ENCODE peak calls at places on chromosomes 6 and 20, in ten cellular contexts. H is stomach, V is SK-N-SH, N is GM23338, X is endothelial cell of umbilical vein, I is suprapubic skin, U is HepG2, D is breast epithelium, P is K562, R is HCT116. J is an unnamed sample.

GRCh38 chr6:137497722-137498463 is 3.7 kb upstream of the OLIG3 start:
- DNase-seq in H (no peak), V (no peak), N (peak), X (no peak), I (no peak), U (no peak), D (no peak), P (no peak), R (no peak), J (no peak)

GRCh38 chr20:34190262-34190661 is 51.0 kb upstream of the ASIP start:
- DNase-seq in H (no peak), V (no peak), N (no peak), X (no peak), I (no peak), U (no peak), D (no peak), P (no peak), R (no peak), J (no peak)

GRCh38 chr6:85372188-85372914 is 77.5 kb upstream of the NT5E start:
- DNase-seq in H (no peak), V (no peak), N (peak), X (peak), I (no peak), U (peak), D (no peak), P (no peak), R (no peak), J (no peak)

GRCh38 chr6:113147544-113147943 is 709.6 kb upstream of the MARCKS start:
- DNase-seq in H (no peak), V (no peak), N (no peak), X (no peak), I (no peak), U (no peak), D (no peak), P (no peak), R (no peak), J (no peak)

GRCh38 chr6:10873374-10873773 is 8.5 kb downstream of the GCM2 start:
- DNase-seq in H (no peak), V (no peak), N (no peak), X (no peak), I (no peak), U (no peak), D (no peak), P (no peak), R (no peak), J (no peak)

GRCh38 chr6:2021713-2022125 is 223.7 kb downstream of the GMDS start:
- DNase-seq in H (peak), V (no peak), N (no peak), X (peak), I (peak), U (no peak), D (peak), P (no peak), R (no peak), J (peak)

GRCh38 chr6:34489229-34489805 is 23.4 kb downstream of the PACSIN1 start:
- DNase-seq in H (no peak), V (no peak), N (no peak), X (no peak), I (no peak), U (no peak), D (no peak), P (no peak), R (no peak), J (no peak)

GRCh38 chr6:132865364-132865763 is 51.0 kb downstream of the RPS12 start:
- DNase-seq in H (no peak), V (no peak), N (no peak), X (no peak), I (no peak), U (no peak), D (no peak), P (no peak), R (no peak), J (no peak)

GRCh38 chr20:20360464-20360863 is 7.4 kb upstream of the INSM1 start:
- DNase-seq in H (peak), V (peak), N (peak), X (peak), I (no peak), U (peak), D (no peak), P (peak), R (peak), J (peak)
- TF ChIP-seq POLR2AphosphoS5 in H (no peak), V (no peak), N (no peak), X (no peak), I (no peak), U (no peak), D (no peak), P (no peak), R (no peak), J (no peak)

DNA sequence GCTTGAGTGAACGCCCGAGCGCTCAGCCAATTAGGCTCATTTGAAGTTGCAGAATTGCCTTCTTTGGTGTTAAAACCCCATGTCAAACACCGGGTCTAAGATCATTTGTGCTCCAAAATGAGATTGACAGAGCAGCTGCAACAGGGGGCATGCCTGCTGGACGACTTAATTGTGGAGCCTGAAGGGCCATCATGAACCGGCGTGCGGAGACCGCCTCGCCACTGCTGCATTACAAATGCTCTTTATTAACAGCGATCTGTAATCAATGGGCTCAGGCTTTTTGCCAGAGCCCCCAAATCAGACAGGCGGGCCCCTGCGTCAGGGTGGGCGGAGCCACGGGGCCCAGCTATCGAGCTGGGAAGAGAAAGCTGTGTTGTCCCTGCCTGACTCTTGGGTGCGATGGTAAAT is 183.2 kb downstream of the SIM1 start:
- DNase-seq in H (no peak), V (peak), N (peak), X (no peak), I (no peak), U (no peak), D (no peak), P (no peak), R (no peak), J (no peak)
- H3K4me3 ChIP-seq in H (no peak), V (peak), N (peak), X (no peak), I (peak), U (no peak), D (peak), P (no peak), R (no peak), J (no peak)

DNA sequence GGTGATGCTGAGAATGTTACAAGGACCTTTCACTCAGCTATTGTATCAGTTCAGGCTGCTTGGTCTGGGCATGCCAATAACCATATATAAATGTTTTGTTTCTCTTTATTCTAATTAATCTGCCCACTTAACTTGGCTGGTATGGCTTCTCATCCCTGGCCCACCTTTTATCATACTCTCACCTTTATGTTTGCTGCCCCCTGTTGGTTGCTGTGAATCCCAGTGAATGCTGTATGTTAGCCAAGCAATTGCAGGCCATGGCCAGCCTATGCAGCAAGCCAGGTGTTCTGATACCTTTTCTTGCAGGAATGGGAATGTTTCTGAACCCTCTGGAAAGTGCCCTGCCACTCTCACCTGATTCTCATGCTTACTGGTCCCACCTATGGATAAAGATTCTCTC is 54.6 kb downstream of the PCSK2 start:
- DNase-seq in H (no peak), V (peak), N (peak), X (no peak), I (no peak), U (peak), D (no peak), P (peak), R (peak), J (no peak)
- TF ChIP-seq CTCF in H (no peak), V (peak), N (peak), X (no peak), I (no peak), U (peak), D (no peak), P (peak), R (peak), J (no peak)

GRCh38 chr20:1860446-1860845 is 34.8 kb upstream of the SIRPA start:
- DNase-seq in H (no peak), V (no peak), N (no peak), X (no peak), I (no peak), U (no peak), D (peak), P (no peak), R (no peak), J (no peak)
- TF ChIP-seq POLR2AphosphoS5 in H (no peak), V (no peak), N (no peak), X (no peak), I (no peak), U (no peak), D (peak), P (no peak), R (no peak), J (no peak)

GRCh38 chr6:43667245-43668150 is 20.1 kb downstream of the MRPS18A start:
- DNase-seq in H (peak), V (peak), N (peak), X (peak), I (peak), U (peak), D (peak), P (peak), R (peak), J (peak)
- H3K4me3 ChIP-seq in H (no peak), V (peak), N (peak), X (no peak), I (no peak), U (peak), D (peak), P (no peak), R (no peak), J (no peak)

GRCh38 chr6:106185626-106186025 is 99.5 kb downstream of the PRDM1 start:
- DNase-seq in H (no peak), V (no peak), N (no peak), X (no peak), I (no peak), U (no peak), D (no peak), P (no peak), R (no peak), J (no peak)

GRCh38 chr6:106182455-106182854 is 96.3 kb downstream of the PRDM1 start:
- DNase-seq in H (no peak), V (no peak), N (no peak), X (no peak), I (no peak), U (no peak), D (no peak), P (no peak), R (no peak), J (no peak)

GRCh38 chr6:106181664-106182418 is 95.7 kb downstream of the PRDM1 start:
- DNase-seq in H (no peak), V (no peak), N (no peak), X (no peak), I (no peak), U (no peak), D (no peak), P (no peak), R (no peak), J (no peak)

GRCh38 chr6:106184629-106185028 is 98.5 kb downstream of the PRDM1 start:
- DNase-seq in H (no peak), V (no peak), N (no peak), X (no peak), I (no peak), U (no peak), D (no peak), P (no peak), R (no peak), J (no peak)

GRCh38 chr6:106183430-106183829 is 97.3 kb downstream of the PRDM1 start:
- DNase-seq in H (no peak), V (no peak), N (no peak), X (no peak), I (no peak), U (no peak), D (no peak), P (no peak), R (no peak), J (no peak)
- TF ChIP-seq CTCF in H (no peak), V (no peak), N (no peak), X (no peak), I (no peak), U (no peak), D (no peak), P (no peak), R (no peak), J (no peak)

J was measured in transverse colon.